ENCODE peak calls at places on chromosomes 1 and 21, in ten cellular contexts. One of them, this sample, is unnamed.

GRCh38 chr1:172380441-172381244 is 39.8 kb upstream of the C1orf105 start:
- DNase-seq in pancreas: no peak
- DNase-seq in stimulated activated CD4-positive, alpha-beta T cell treated with anti-CD3 and anti-CD28 coated beads, Interleukin-1b, Interleukin-23, amount 100 ng/mL, for 24 hours: no peak
- DNase-seq in NCI-H1092: no peak
- DNase-seq in activated CD4-positive, alpha-beta T cell treated with anti-CD3 and anti-CD28 coated beads, Interleukin-2, amount 50 U/mL, for 1 hour: no peak
- DNase-seq in Calu3: no peak
- DNase-seq in HCEC 1CT: peak
- DNase-seq in activated T-cell treated with anti-CD3 and anti-CD28 coated beads for 48 hours: no peak
- DNase-seq in stimulated activated CD8-positive, alpha-beta memory T cell treated with anti-CD3 and anti-CD28 coated beads, Interleukin-4, amount 100 ng/mL, for 4 hours: no peak
- DNase-seq in activated T-helper 9 cell treated with anti-CD3 and anti-CD28 coated beads, Interleukin-2, amount 50 U/mL, for 16 hours: no peak
- DNase-seq in this sample: no peak

GRCh38 chr21:31795992-31796391 is 64.1 kb upstream of the SCAF4 start:
- DNase-seq in pancreas: no peak
- DNase-seq in stimulated activated CD4-positive, alpha-beta T cell treated with anti-CD3 and anti-CD28 coated beads, Interleukin-1b, Interleukin-23, amount 100 ng/mL, for 24 hours: no peak
- DNase-seq in NCI-H1092: no peak
- DNase-seq in activated CD4-positive, alpha-beta T cell treated with anti-CD3 and anti-CD28 coated beads, Interleukin-2, amount 50 U/mL, for 1 hour: no peak
- DNase-seq in Calu3: no peak
- DNase-seq in HCEC 1CT: no peak
- DNase-seq in activated T-cell treated with anti-CD3 and anti-CD28 coated beads for 48 hours: no peak
- DNase-seq in stimulated activated CD8-positive, alpha-beta memory T cell treated with anti-CD3 and anti-CD28 coated beads, Interleukin-4, amount 100 ng/mL, for 4 hours: no peak
- DNase-seq in activated T-helper 9 cell treated with anti-CD3 and anti-CD28 coated beads, Interleukin-2, amount 50 U/mL, for 16 hours: no peak
- DNase-seq in this sample: no peak

GRCh38 chr1:36133484-36133883 is 8.5 kb upstream of the COL8A2 start:
- DNase-seq in pancreas: peak
- DNase-seq in stimulated activated CD4-positive, alpha-beta T cell treated with anti-CD3 and anti-CD28 coated beads, Interleukin-1b, Interleukin-23, amount 100 ng/mL, for 24 hours: no peak
- DNase-seq in NCI-H1092: no peak
- DNase-seq in activated CD4-positive, alpha-beta T cell treated with anti-CD3 and anti-CD28 coated beads, Interleukin-2, amount 50 U/mL, for 1 hour: no peak
- DNase-seq in Calu3: peak
- DNase-seq in HCEC 1CT: peak
- DNase-seq in activated T-cell treated with anti-CD3 and anti-CD28 coated beads for 48 hours: no peak
- DNase-seq in stimulated activated CD8-positive, alpha-beta memory T cell treated with anti-CD3 and anti-CD28 coated beads, Interleukin-4, amount 100 ng/mL, for 4 hours: no peak
- DNase-seq in activated T-helper 9 cell treated with anti-CD3 and anti-CD28 coated beads, Interleukin-2, amount 50 U/mL, for 16 hours: no peak
- DNase-seq in this sample: no peak

GRCh38 chr1:156337052-156337887 is 822 bp downstream of the CCT3 start:
- DNase-seq in pancreas: no peak
- DNase-seq in stimulated activated CD4-positive, alpha-beta T cell treated with anti-CD3 and anti-CD28 coated beads, Interleukin-1b, Interleukin-23, amount 100 ng/mL, for 24 hours: no peak
- DNase-seq in NCI-H1092: no peak
- DNase-seq in activated CD4-positive, alpha-beta T cell treated with anti-CD3 and anti-CD28 coated beads, Interleukin-2, amount 50 U/mL, for 1 hour: no peak
- DNase-seq in Calu3: no peak
- DNase-seq in HCEC 1CT: no peak
- DNase-seq in activated T-cell treated with anti-CD3 and anti-CD28 coated beads for 48 hours: no peak
- DNase-seq in stimulated activated CD8-positive, alpha-beta memory T cell treated with anti-CD3 and anti-CD28 coated beads, Interleukin-4, amount 100 ng/mL, for 4 hours: no peak
- DNase-seq in activated T-helper 9 cell treated with anti-CD3 and anti-CD28 coated beads, Interleukin-2, amount 50 U/mL, for 16 hours: no peak
- DNase-seq in this sample: no peak

GRCh38 chr1:94808682-94809081 is 11.5 kb upstream of the SLC44A3 start:
- DNase-seq in pancreas: no peak
- DNase-seq in stimulated activated CD4-positive, alpha-beta T cell treated with anti-CD3 and anti-CD28 coated beads, Interleukin-1b, Interleukin-23, amount 100 ng/mL, for 24 hours: no peak
- DNase-seq in NCI-H1092: no peak
- DNase-seq in activated CD4-positive, alpha-beta T cell treated with anti-CD3 and anti-CD28 coated beads, Interleukin-2, amount 50 U/mL, for 1 hour: no peak
- DNase-seq in Calu3: no peak
- DNase-seq in HCEC 1CT: no peak
- DNase-seq in activated T-cell treated with anti-CD3 and anti-CD28 coated beads for 48 hours: no peak
- DNase-seq in stimulated activated CD8-positive, alpha-beta memory T cell treated with anti-CD3 and anti-CD28 coated beads, Interleukin-4, amount 100 ng/mL, for 4 hours: no peak
- DNase-seq in activated T-helper 9 cell treated with anti-CD3 and anti-CD28 coated beads, Interleukin-2, amount 50 U/mL, for 16 hours: no peak
- DNase-seq in this sample: no peak

GRCh38 chr1:156511656-156512055 is 11.1 kb upstream of the MEF2D start:
- DNase-seq in pancreas: no peak
- DNase-seq in stimulated activated CD4-positive, alpha-beta T cell treated with anti-CD3 and anti-CD28 coated beads, Interleukin-1b, Interleukin-23, amount 100 ng/mL, for 24 hours: no peak
- DNase-seq in NCI-H1092: no peak
- DNase-seq in activated CD4-positive, alpha-beta T cell treated with anti-CD3 and anti-CD28 coated beads, Interleukin-2, amount 50 U/mL, for 1 hour: no peak
- DNase-seq in Calu3: no peak
- DNase-seq in HCEC 1CT: peak
- DNase-seq in activated T-cell treated with anti-CD3 and anti-CD28 coated beads for 48 hours: no peak
- DNase-seq in stimulated activated CD8-positive, alpha-beta memory T cell treated with anti-CD3 and anti-CD28 coated beads, Interleukin-4, amount 100 ng/mL, for 4 hours: no peak
- DNase-seq in activated T-helper 9 cell treated with anti-CD3 and anti-CD28 coated beads, Interleukin-2, amount 50 U/mL, for 16 hours: no peak
- DNase-seq in this sample: no peak

GRCh38 chr1:107648071-107648470 is 316.9 kb downstream of the VAV3 start:
- DNase-seq in pancreas: no peak
- DNase-seq in stimulated activated CD4-positive, alpha-beta T cell treated with anti-CD3 and anti-CD28 coated beads, Interleukin-1b, Interleukin-23, amount 100 ng/mL, for 24 hours: no peak
- DNase-seq in NCI-H1092: no peak
- DNase-seq in activated CD4-positive, alpha-beta T cell treated with anti-CD3 and anti-CD28 coated beads, Interleukin-2, amount 50 U/mL, for 1 hour: no peak
- DNase-seq in Calu3: no peak
- DNase-seq in HCEC 1CT: no peak
- DNase-seq in activated T-cell treated with anti-CD3 and anti-CD28 coated beads for 48 hours: no peak
- DNase-seq in stimulated activated CD8-positive, alpha-beta memory T cell treated with anti-CD3 and anti-CD28 coated beads, Interleukin-4, amount 100 ng/mL, for 4 hours: no peak
- DNase-seq in activated T-helper 9 cell treated with anti-CD3 and anti-CD28 coated beads, Interleukin-2, amount 50 U/mL, for 16 hours: no peak
- DNase-seq in this sample: no peak

GRCh38 chr1:67484492-67484891 is 54.3 kb upstream of the SERBP1 start:
- DNase-seq in pancreas: no peak
- DNase-seq in stimulated activated CD4-positive, alpha-beta T cell treated with anti-CD3 and anti-CD28 coated beads, Interleukin-1b, Interleukin-23, amount 100 ng/mL, for 24 hours: no peak
- DNase-seq in NCI-H1092: no peak
- DNase-seq in activated CD4-positive, alpha-beta T cell treated with anti-CD3 and anti-CD28 coated beads, Interleukin-2, amount 50 U/mL, for 1 hour: no peak
- DNase-seq in Calu3: no peak
- DNase-seq in HCEC 1CT: no peak
- DNase-seq in activated T-cell treated with anti-CD3 and anti-CD28 coated beads for 48 hours: no peak
- DNase-seq in stimulated activated CD8-positive, alpha-beta memory T cell treated with anti-CD3 and anti-CD28 coated beads, Interleukin-4, amount 100 ng/mL, for 4 hours: no peak
- DNase-seq in activated T-helper 9 cell treated with anti-CD3 and anti-CD28 coated beads, Interleukin-2, amount 50 U/mL, for 16 hours: no peak
- DNase-seq in this sample: no peak

GRCh38 chr1:37393585-37394120 is 80.7 kb upstream of the ZC3H12A start:
- DNase-seq in pancreas: no peak
- DNase-seq in stimulated activated CD4-positive, alpha-beta T cell treated with anti-CD3 and anti-CD28 coated beads, Interleukin-1b, Interleukin-23, amount 100 ng/mL, for 24 hours: no peak
- DNase-seq in NCI-H1092: no peak
- DNase-seq in activated CD4-positive, alpha-beta T cell treated with anti-CD3 and anti-CD28 coated beads, Interleukin-2, amount 50 U/mL, for 1 hour: no peak
- DNase-seq in Calu3: no peak
- DNase-seq in HCEC 1CT: no peak
- DNase-seq in activated T-cell treated with anti-CD3 and anti-CD28 coated beads for 48 hours: no peak
- DNase-seq in stimulated activated CD8-positive, alpha-beta memory T cell treated with anti-CD3 and anti-CD28 coated beads, Interleukin-4, amount 100 ng/mL, for 4 hours: no peak
- DNase-seq in activated T-helper 9 cell treated with anti-CD3 and anti-CD28 coated beads, Interleukin-2, amount 50 U/mL, for 16 hours: no peak
- DNase-seq in this sample: no peak

GRCh38 chr1:157081717-157082116 is 17.9 kb downstream of the ETV3L start:
- DNase-seq in pancreas: no peak
- DNase-seq in stimulated activated CD4-positive, alpha-beta T cell treated with anti-CD3 and anti-CD28 coated beads, Interleukin-1b, Interleukin-23, amount 100 ng/mL, for 24 hours: no peak
- DNase-seq in NCI-H1092: no peak
- DNase-seq in activated CD4-positive, alpha-beta T cell treated with anti-CD3 and anti-CD28 coated beads, Interleukin-2, amount 50 U/mL, for 1 hour: no peak
- DNase-seq in Calu3: no peak
- DNase-seq in HCEC 1CT: no peak
- DNase-seq in activated T-cell treated with anti-CD3 and anti-CD28 coated beads for 48 hours: no peak
- DNase-seq in stimulated activated CD8-positive, alpha-beta memory T cell treated with anti-CD3 and anti-CD28 coated beads, Interleukin-4, amount 100 ng/mL, for 4 hours: no peak
- DNase-seq in activated T-helper 9 cell treated with anti-CD3 and anti-CD28 coated beads, Interleukin-2, amount 50 U/mL, for 16 hours: no peak
- DNase-seq in this sample: no peak

GRCh38 chr1:6998267-6998666 is 213.0 kb downstream of the CAMTA1 start:
- DNase-seq in pancreas: no peak
- DNase-seq in stimulated activated CD4-positive, alpha-beta T cell treated with anti-CD3 and anti-CD28 coated beads, Interleukin-1b, Interleukin-23, amount 100 ng/mL, for 24 hours: no peak
- DNase-seq in NCI-H1092: no peak
- DNase-seq in activated CD4-positive, alpha-beta T cell treated with anti-CD3 and anti-CD28 coated beads, Interleukin-2, amount 50 U/mL, for 1 hour: no peak
- DNase-seq in Calu3: peak
- DNase-seq in HCEC 1CT: no peak
- DNase-seq in activated T-cell treated with anti-CD3 and anti-CD28 coated beads for 48 hours: no peak
- DNase-seq in stimulated activated CD8-positive, alpha-beta memory T cell treated with anti-CD3 and anti-CD28 coated beads, Interleukin-4, amount 100 ng/mL, for 4 hours: no peak
- DNase-seq in activated T-helper 9 cell treated with anti-CD3 and anti-CD28 coated beads, Interleukin-2, amount 50 U/mL, for 16 hours: no peak
- DNase-seq in this sample: no peak

GRCh38 chr1:209150114-209150513 is 433.4 kb upstream of the CAMK1G start:
- DNase-seq in pancreas: no peak
- DNase-seq in stimulated activated CD4-positive, alpha-beta T cell treated with anti-CD3 and anti-CD28 coated beads, Interleukin-1b, Interleukin-23, amount 100 ng/mL, for 24 hours: no peak
- DNase-seq in NCI-H1092: no peak
- DNase-seq in activated CD4-positive, alpha-beta T cell treated with anti-CD3 and anti-CD28 coated beads, Interleukin-2, amount 50 U/mL, for 1 hour: no peak
- DNase-seq in Calu3: no peak
- DNase-seq in HCEC 1CT: no peak
- DNase-seq in activated T-cell treated with anti-CD3 and anti-CD28 coated beads for 48 hours: no peak
- DNase-seq in stimulated activated CD8-positive, alpha-beta memory T cell treated with anti-CD3 and anti-CD28 coated beads, Interleukin-4, amount 100 ng/mL, for 4 hours: no peak
- DNase-seq in activated T-helper 9 cell treated with anti-CD3 and anti-CD28 coated beads, Interleukin-2, amount 50 U/mL, for 16 hours: no peak
- DNase-seq in this sample: no peak

GRCh38 chr1:81912383-81912782 is 111.6 kb downstream of the ADGRL2 start:
- DNase-seq in pancreas: no peak
- DNase-seq in stimulated activated CD4-positive, alpha-beta T cell treated with anti-CD3 and anti-CD28 coated beads, Interleukin-1b, Interleukin-23, amount 100 ng/mL, for 24 hours: no peak
- DNase-seq in NCI-H1092: no peak
- DNase-seq in activated CD4-positive, alpha-beta T cell treated with anti-CD3 and anti-CD28 coated beads, Interleukin-2, amount 50 U/mL, for 1 hour: no peak
- DNase-seq in Calu3: peak
- DNase-seq in HCEC 1CT: no peak
- DNase-seq in activated T-cell treated with anti-CD3 and anti-CD28 coated beads for 48 hours: no peak
- DNase-seq in stimulated activated CD8-positive, alpha-beta memory T cell treated with anti-CD3 and anti-CD28 coated beads, Interleukin-4, amount 100 ng/mL, for 4 hours: no peak
- DNase-seq in activated T-helper 9 cell treated with anti-CD3 and anti-CD28 coated beads, Interleukin-2, amount 50 U/mL, for 16 hours: no peak
- DNase-seq in this sample: peak

GRCh38 chr21:14874379-14874778 is 190.4 kb downstream of the NRIP1 start:
- DNase-seq in pancreas: no peak
- DNase-seq in stimulated activated CD4-positive, alpha-beta T cell treated with anti-CD3 and anti-CD28 coated beads, Interleukin-1b, Interleukin-23, amount 100 ng/mL, for 24 hours: no peak
- DNase-seq in NCI-H1092: no peak
- DNase-seq in activated CD4-positive, alpha-beta T cell treated with anti-CD3 and anti-CD28 coated beads, Interleukin-2, amount 50 U/mL, for 1 hour: no peak
- DNase-seq in Calu3: no peak
- DNase-seq in HCEC 1CT: no peak
- DNase-seq in activated T-cell treated with anti-CD3 and anti-CD28 coated beads for 48 hours: no peak
- DNase-seq in stimulated activated CD8-positive, alpha-beta memory T cell treated with anti-CD3 and anti-CD28 coated beads, Interleukin-4, amount 100 ng/mL, for 4 hours: no peak
- DNase-seq in activated T-helper 9 cell treated with anti-CD3 and anti-CD28 coated beads, Interleukin-2, amount 50 U/mL, for 16 hours: no peak
- DNase-seq in this sample: no peak

GRCh38 chr1:229474491-229474890 is 33.6 kb downstream of the NUP133 start:
- DNase-seq in pancreas: no peak
- DNase-seq in stimulated activated CD4-positive, alpha-beta T cell treated with anti-CD3 and anti-CD28 coated beads, Interleukin-1b, Interleukin-23, amount 100 ng/mL, for 24 hours: no peak
- DNase-seq in NCI-H1092: no peak
- DNase-seq in activated CD4-positive, alpha-beta T cell treated with anti-CD3 and anti-CD28 coated beads, Interleukin-2, amount 50 U/mL, for 1 hour: no peak
- DNase-seq in Calu3: no peak
- DNase-seq in HCEC 1CT: no peak
- DNase-seq in activated T-cell treated with anti-CD3 and anti-CD28 coated beads for 48 hours: no peak
- DNase-seq in stimulated activated CD8-positive, alpha-beta memory T cell treated with anti-CD3 and anti-CD28 coated beads, Interleukin-4, amount 100 ng/mL, for 4 hours: no peak
- DNase-seq in activated T-helper 9 cell treated with anti-CD3 and anti-CD28 coated beads, Interleukin-2, amount 50 U/mL, for 16 hours: no peak
- DNase-seq in this sample: no peak

GRCh38 chr1:180185971-180186645 is 31.4 kb downstream of the QSOX1 start:
- DNase-seq in pancreas: no peak
- DNase-seq in stimulated activated CD4-positive, alpha-beta T cell treated with anti-CD3 and anti-CD28 coated beads, Interleukin-1b, Interleukin-23, amount 100 ng/mL, for 24 hours: no peak
- DNase-seq in NCI-H1092: no peak
- DNase-seq in activated CD4-positive, alpha-beta T cell treated with anti-CD3 and anti-CD28 coated beads, Interleukin-2, amount 50 U/mL, for 1 hour: no peak
- DNase-seq in Calu3: no peak
- DNase-seq in HCEC 1CT: no peak
- DNase-seq in activated T-cell treated with anti-CD3 and anti-CD28 coated beads for 48 hours: no peak
- DNase-seq in stimulated activated CD8-positive, alpha-beta memory T cell treated with anti-CD3 and anti-CD28 coated beads, Interleukin-4, amount 100 ng/mL, for 4 hours: no peak
- DNase-seq in activated T-helper 9 cell treated with anti-CD3 and anti-CD28 coated beads, Interleukin-2, amount 50 U/mL, for 16 hours: no peak
- DNase-seq in this sample: no peak

GRCh38 chr1:9787702-9788101 is 36.1 kb downstream of the CLSTN1 start:
- DNase-seq in pancreas: no peak
- DNase-seq in stimulated activated CD4-positive, alpha-beta T cell treated with anti-CD3 and anti-CD28 coated beads, Interleukin-1b, Interleukin-23, amount 100 ng/mL, for 24 hours: peak
- DNase-seq in NCI-H1092: no peak
- DNase-seq in activated CD4-positive, alpha-beta T cell treated with anti-CD3 and anti-CD28 coated beads, Interleukin-2, amount 50 U/mL, for 1 hour: peak
- DNase-seq in Calu3: no peak
- DNase-seq in HCEC 1CT: no peak
- DNase-seq in activated T-cell treated with anti-CD3 and anti-CD28 coated beads for 48 hours: peak
- DNase-seq in stimulated activated CD8-positive, alpha-beta memory T cell treated with anti-CD3 and anti-CD28 coated beads, Interleukin-4, amount 100 ng/mL, for 4 hours: peak
- DNase-seq in activated T-helper 9 cell treated with anti-CD3 and anti-CD28 coated beads, Interleukin-2, amount 50 U/mL, for 16 hours: peak
- DNase-seq in this sample: no peak

GRCh38 chr1:241605146-241605805 is 34.9 kb downstream of the CHML start:
- DNase-seq in pancreas: no peak
- DNase-seq in stimulated activated CD4-positive, alpha-beta T cell treated with anti-CD3 and anti-CD28 coated beads, Interleukin-1b, Interleukin-23, amount 100 ng/mL, for 24 hours: no peak
- DNase-seq in NCI-H1092: no peak
- DNase-seq in activated CD4-positive, alpha-beta T cell treated with anti-CD3 and anti-CD28 coated beads, Interleukin-2, amount 50 U/mL, for 1 hour: no peak
- DNase-seq in Calu3: no peak
- DNase-seq in HCEC 1CT: no peak
- DNase-seq in activated T-cell treated with anti-CD3 and anti-CD28 coated beads for 48 hours: no peak
- DNase-seq in stimulated activated CD8-positive, alpha-beta memory T cell treated with anti-CD3 and anti-CD28 coated beads, Interleukin-4, amount 100 ng/mL, for 4 hours: no peak
- DNase-seq in activated T-helper 9 cell treated with anti-CD3 and anti-CD28 coated beads, Interleukin-2, amount 50 U/mL, for 16 hours: no peak
- DNase-seq in this sample: no peak

GRCh38 chr1:115669002-115669673 is 27.4 kb downstream of the VANGL1 start:
- DNase-seq in pancreas: no peak
- DNase-seq in stimulated activated CD4-positive, alpha-beta T cell treated with anti-CD3 and anti-CD28 coated beads, Interleukin-1b, Interleukin-23, amount 100 ng/mL, for 24 hours: no peak
- DNase-seq in NCI-H1092: no peak
- DNase-seq in activated CD4-positive, alpha-beta T cell treated with anti-CD3 and anti-CD28 coated beads, Interleukin-2, amount 50 U/mL, for 1 hour: no peak
- DNase-seq in Calu3: no peak
- DNase-seq in HCEC 1CT: peak
- DNase-seq in activated T-cell treated with anti-CD3 and anti-CD28 coated beads for 48 hours: no peak
- DNase-seq in stimulated activated CD8-positive, alpha-beta memory T cell treated with anti-CD3 and anti-CD28 coated beads, Interleukin-4, amount 100 ng/mL, for 4 hours: no peak
- DNase-seq in activated T-helper 9 cell treated with anti-CD3 and anti-CD28 coated beads, Interleukin-2, amount 50 U/mL, for 16 hours: no peak
- DNase-seq in this sample: no peak

GRCh38 chr1:23210351-23210785 is 6.9 kb downstream of the HTR1D start:
- DNase-seq in pancreas: no peak
- DNase-seq in stimulated activated CD4-positive, alpha-beta T cell treated with anti-CD3 and anti-CD28 coated beads, Interleukin-1b, Interleukin-23, amount 100 ng/mL, for 24 hours: no peak
- DNase-seq in NCI-H1092: no peak
- DNase-seq in activated CD4-positive, alpha-beta T cell treated with anti-CD3 and anti-CD28 coated beads, Interleukin-2, amount 50 U/mL, for 1 hour: no peak
- DNase-seq in Calu3: peak
- DNase-seq in HCEC 1CT: no peak
- DNase-seq in activated T-cell treated with anti-CD3 and anti-CD28 coated beads for 48 hours: no peak
- DNase-seq in stimulated activated CD8-positive, alpha-beta memory T cell treated with anti-CD3 and anti-CD28 coated beads, Interleukin-4, amount 100 ng/mL, for 4 hours: no peak
- DNase-seq in activated T-helper 9 cell treated with anti-CD3 and anti-CD28 coated beads, Interleukin-2, amount 50 U/mL, for 16 hours: no peak
- DNase-seq in this sample: no peak

GRCh38 chr1:214573386-214574358 is 22.3 kb upstream of the PTPN14 start:
- DNase-seq in pancreas: no peak
- DNase-seq in stimulated activated CD4-positive, alpha-beta T cell treated with anti-CD3 and anti-CD28 coated beads, Interleukin-1b, Interleukin-23, amount 100 ng/mL, for 24 hours: no peak
- DNase-seq in NCI-H1092: no peak
- DNase-seq in activated CD4-positive, alpha-beta T cell treated with anti-CD3 and anti-CD28 coated beads, Interleukin-2, amount 50 U/mL, for 1 hour: no peak
- DNase-seq in Calu3: peak
- DNase-seq in HCEC 1CT: no peak
- DNase-seq in activated T-cell treated with anti-CD3 and anti-CD28 coated beads for 48 hours: no peak
- DNase-seq in stimulated activated CD8-positive, alpha-beta memory T cell treated with anti-CD3 and anti-CD28 coated beads, Interleukin-4, amount 100 ng/mL, for 4 hours: no peak
- DNase-seq in activated T-helper 9 cell treated with anti-CD3 and anti-CD28 coated beads, Interleukin-2, amount 50 U/mL, for 16 hours: no peak
- DNase-seq in this sample: no peak

GRCh38 chr21:15363921-15364320 is 299.1 kb upstream of the NRIP1 start:
- DNase-seq in pancreas: no peak
- DNase-seq in stimulated activated CD4-positive, alpha-beta T cell treated with anti-CD3 and anti-CD28 coated beads, Interleukin-1b, Interleukin-23, amount 100 ng/mL, for 24 hours: no peak
- DNase-seq in NCI-H1092: no peak
- DNase-seq in activated CD4-positive, alpha-beta T cell treated with anti-CD3 and anti-CD28 coated beads, Interleukin-2, amount 50 U/mL, for 1 hour: no peak
- DNase-seq in Calu3: no peak
- DNase-seq in HCEC 1CT: no peak
- DNase-seq in activated T-cell treated with anti-CD3 and anti-CD28 coated beads for 48 hours: no peak
- DNase-seq in stimulated activated CD8-positive, alpha-beta memory T cell treated with anti-CD3 and anti-CD28 coated beads, Interleukin-4, amount 100 ng/mL, for 4 hours: no peak
- DNase-seq in activated T-helper 9 cell treated with anti-CD3 and anti-CD28 coated beads, Interleukin-2, amount 50 U/mL, for 16 hours: no peak
- DNase-seq in this sample: no peak

GRCh38 chr1:156673387-156674121 is 3.7 kb downstream of the NES start:
- DNase-seq in pancreas: no peak
- DNase-seq in stimulated activated CD4-positive, alpha-beta T cell treated with anti-CD3 and anti-CD28 coated beads, Interleukin-1b, Interleukin-23, amount 100 ng/mL, for 24 hours: no peak
- DNase-seq in NCI-H1092: no peak
- DNase-seq in activated CD4-positive, alpha-beta T cell treated with anti-CD3 and anti-CD28 coated beads, Interleukin-2, amount 50 U/mL, for 1 hour: no peak
- DNase-seq in Calu3: no peak
- DNase-seq in HCEC 1CT: no peak
- DNase-seq in activated T-cell treated with anti-CD3 and anti-CD28 coated beads for 48 hours: no peak
- DNase-seq in stimulated activated CD8-positive, alpha-beta memory T cell treated with anti-CD3 and anti-CD28 coated beads, Interleukin-4, amount 100 ng/mL, for 4 hours: no peak
- DNase-seq in activated T-helper 9 cell treated with anti-CD3 and anti-CD28 coated beads, Interleukin-2, amount 50 U/mL, for 16 hours: no peak
- DNase-seq in this sample: no peak

GRCh38 chr1:239361403-239361802 is 25.0 kb upstream of the CHRM3 start:
- DNase-seq in pancreas: no peak
- DNase-seq in stimulated activated CD4-positive, alpha-beta T cell treated with anti-CD3 and anti-CD28 coated beads, Interleukin-1b, Interleukin-23, amount 100 ng/mL, for 24 hours: no peak
- DNase-seq in NCI-H1092: no peak
- DNase-seq in activated CD4-positive, alpha-beta T cell treated with anti-CD3 and anti-CD28 coated beads, Interleukin-2, amount 50 U/mL, for 1 hour: no peak
- DNase-seq in Calu3: no peak
- DNase-seq in HCEC 1CT: no peak
- DNase-seq in activated T-cell treated with anti-CD3 and anti-CD28 coated beads for 48 hours: no peak
- DNase-seq in stimulated activated CD8-positive, alpha-beta memory T cell treated with anti-CD3 and anti-CD28 coated beads, Interleukin-4, amount 100 ng/mL, for 4 hours: no peak
- DNase-seq in activated T-helper 9 cell treated with anti-CD3 and anti-CD28 coated beads, Interleukin-2, amount 50 U/mL, for 16 hours: no peak
- DNase-seq in this sample: no peak

GRCh38 chr1:7588457-7588827 is 182.7 kb upstream of the VAMP3 start:
- DNase-seq in pancreas: peak
- DNase-seq in stimulated activated CD4-positive, alpha-beta T cell treated with anti-CD3 and anti-CD28 coated beads, Interleukin-1b, Interleukin-23, amount 100 ng/mL, for 24 hours: no peak
- DNase-seq in NCI-H1092: no peak
- DNase-seq in activated CD4-positive, alpha-beta T cell treated with anti-CD3 and anti-CD28 coated beads, Interleukin-2, amount 50 U/mL, for 1 hour: no peak
- DNase-seq in Calu3: no peak
- DNase-seq in HCEC 1CT: no peak
- DNase-seq in activated T-cell treated with anti-CD3 and anti-CD28 coated beads for 48 hours: no peak
- DNase-seq in stimulated activated CD8-positive, alpha-beta memory T cell treated with anti-CD3 and anti-CD28 coated beads, Interleukin-4, amount 100 ng/mL, for 4 hours: no peak
- DNase-seq in activated T-helper 9 cell treated with anti-CD3 and anti-CD28 coated beads, Interleukin-2, amount 50 U/mL, for 16 hours: no peak
- DNase-seq in this sample: no peak

GRCh38 chr1:225299624-225300023 is 128.2 kb downstream of the LBR start:
- DNase-seq in pancreas: no peak
- DNase-seq in stimulated activated CD4-positive, alpha-beta T cell treated with anti-CD3 and anti-CD28 coated beads, Interleukin-1b, Interleukin-23, amount 100 ng/mL, for 24 hours: no peak
- DNase-seq in NCI-H1092: no peak
- DNase-seq in activated CD4-positive, alpha-beta T cell treated with anti-CD3 and anti-CD28 coated beads, Interleukin-2, amount 50 U/mL, for 1 hour: no peak
- DNase-seq in Calu3: no peak
- DNase-seq in HCEC 1CT: peak
- DNase-seq in activated T-cell treated with anti-CD3 and anti-CD28 coated beads for 48 hours: no peak
- DNase-seq in stimulated activated CD8-positive, alpha-beta memory T cell treated with anti-CD3 and anti-CD28 coated beads, Interleukin-4, amount 100 ng/mL, for 4 hours: no peak
- DNase-seq in activated T-helper 9 cell treated with anti-CD3 and anti-CD28 coated beads, Interleukin-2, amount 50 U/mL, for 16 hours: no peak
- DNase-seq in this sample: no peak

GRCh38 chr1:16251381-16251780 is 14.4 kb upstream of the CPLANE2 start:
- DNase-seq in pancreas: no peak
- DNase-seq in stimulated activated CD4-positive, alpha-beta T cell treated with anti-CD3 and anti-CD28 coated beads, Interleukin-1b, Interleukin-23, amount 100 ng/mL, for 24 hours: no peak
- DNase-seq in NCI-H1092: no peak
- DNase-seq in activated CD4-positive, alpha-beta T cell treated with anti-CD3 and anti-CD28 coated beads, Interleukin-2, amount 50 U/mL, for 1 hour: no peak
- DNase-seq in Calu3: no peak
- DNase-seq in HCEC 1CT: no peak
- DNase-seq in activated T-cell treated with anti-CD3 and anti-CD28 coated beads for 48 hours: no peak
- DNase-seq in stimulated activated CD8-positive, alpha-beta memory T cell treated with anti-CD3 and anti-CD28 coated beads, Interleukin-4, amount 100 ng/mL, for 4 hours: no peak
- DNase-seq in activated T-helper 9 cell treated with anti-CD3 and anti-CD28 coated beads, Interleukin-2, amount 50 U/mL, for 16 hours: no peak
- DNase-seq in this sample: no peak

GRCh38 chr1:71565267-71565666 is 484.4 kb upstream of the ZRANB2 start:
- DNase-seq in pancreas: no peak
- DNase-seq in stimulated activated CD4-positive, alpha-beta T cell treated with anti-CD3 and anti-CD28 coated beads, Interleukin-1b, Interleukin-23, amount 100 ng/mL, for 24 hours: no peak
- DNase-seq in NCI-H1092: no peak
- DNase-seq in activated CD4-positive, alpha-beta T cell treated with anti-CD3 and anti-CD28 coated beads, Interleukin-2, amount 50 U/mL, for 1 hour: no peak
- DNase-seq in Calu3: no peak
- DNase-seq in HCEC 1CT: peak
- DNase-seq in activated T-cell treated with anti-CD3 and anti-CD28 coated beads for 48 hours: no peak
- DNase-seq in stimulated activated CD8-positive, alpha-beta memory T cell treated with anti-CD3 and anti-CD28 coated beads, Interleukin-4, amount 100 ng/mL, for 4 hours: no peak
- DNase-seq in activated T-helper 9 cell treated with anti-CD3 and anti-CD28 coated beads, Interleukin-2, amount 50 U/mL, for 16 hours: no peak
- DNase-seq in this sample: no peak